ENCODE peak calls at places on chromosomes 5 and 9, in seven cellular contexts. One of them, this sample, is unnamed.

GRCh38 chr9:91978739-91979414 is 28.8 kb upstream of the ROR2 start:
- DNase-seq in uterus: no peak
- DNase-seq in left cardiac atrium: no peak
- DNase-seq in stimulated activated CD4-positive, alpha-beta T cell treated with anti-CD3 and anti-CD28 coated beads, Interleukin-15, amount 100 ng/mL, for 24 hours: no peak
- DNase-seq in neural crest cell: peak; percentile 14
- DNase-seq in kidney glomerular epithelial cell: peak; percentile 69
- DNase-seq in fibroblast of gingiva: peak; percentile 67
- DNase-seq in this sample: peak; percentile 51

GRCh38 chr5:93990504-93991085 is 249.2 kb upstream of the POU5F2 start:
- DNase-seq in uterus: no peak
- DNase-seq in left cardiac atrium: no peak
- DNase-seq in stimulated activated CD4-positive, alpha-beta T cell treated with anti-CD3 and anti-CD28 coated beads, Interleukin-15, amount 100 ng/mL, for 24 hours: no peak
- DNase-seq in neural crest cell: no peak
- DNase-seq in kidney glomerular epithelial cell: no peak
- DNase-seq in fibroblast of gingiva: peak; percentile 48
- DNase-seq in this sample: no peak

GRCh38 chr9:98094851-98095250 is 24.2 kb downstream of the TRIM14 start:
- DNase-seq in uterus: no peak
- DNase-seq in left cardiac atrium: no peak
- DNase-seq in stimulated activated CD4-positive, alpha-beta T cell treated with anti-CD3 and anti-CD28 coated beads, Interleukin-15, amount 100 ng/mL, for 24 hours: no peak
- DNase-seq in neural crest cell: no peak
- DNase-seq in kidney glomerular epithelial cell: no peak
- DNase-seq in fibroblast of gingiva: no peak
- DNase-seq in this sample: no peak

GRCh38 chr9:127832248-127832647 is 22.2 kb downstream of the ENG start:
- DNase-seq in uterus: no peak
- DNase-seq in left cardiac atrium: no peak
- DNase-seq in stimulated activated CD4-positive, alpha-beta T cell treated with anti-CD3 and anti-CD28 coated beads, Interleukin-15, amount 100 ng/mL, for 24 hours: no peak
- DNase-seq in neural crest cell: no peak
- DNase-seq in kidney glomerular epithelial cell: no peak
- DNase-seq in fibroblast of gingiva: no peak
- DNase-seq in this sample: no peak

GRCh38 chr9:88075966-88076285 is 62.3 kb downstream of the SPATA31C2 start:
- DNase-seq in uterus: no peak
- DNase-seq in left cardiac atrium: no peak
- DNase-seq in stimulated activated CD4-positive, alpha-beta T cell treated with anti-CD3 and anti-CD28 coated beads, Interleukin-15, amount 100 ng/mL, for 24 hours: no peak
- DNase-seq in neural crest cell: no peak
- DNase-seq in kidney glomerular epithelial cell: no peak
- DNase-seq in fibroblast of gingiva: no peak
- DNase-seq in this sample: no peak

GRCh38 chr5:170745481-170746061 is 38.0 kb upstream of the GABRP start:
- DNase-seq in uterus: no peak
- DNase-seq in left cardiac atrium: peak; percentile 40
- DNase-seq in stimulated activated CD4-positive, alpha-beta T cell treated with anti-CD3 and anti-CD28 coated beads, Interleukin-15, amount 100 ng/mL, for 24 hours: no peak
- DNase-seq in neural crest cell: peak; percentile 17
- DNase-seq in kidney glomerular epithelial cell: peak; percentile 61
- DNase-seq in fibroblast of gingiva: no peak
- DNase-seq in this sample: no peak

GRCh38 chr5:111163000-111163399 is 61.2 kb upstream of the CAMK4 start:
- DNase-seq in uterus: no peak
- DNase-seq in left cardiac atrium: no peak
- DNase-seq in stimulated activated CD4-positive, alpha-beta T cell treated with anti-CD3 and anti-CD28 coated beads, Interleukin-15, amount 100 ng/mL, for 24 hours: no peak
- DNase-seq in neural crest cell: no peak
- DNase-seq in kidney glomerular epithelial cell: no peak
- DNase-seq in fibroblast of gingiva: no peak
- DNase-seq in this sample: no peak

GRCh38 chr5:81021486-81021885 is 61.3 kb downstream of the RASGRF2 start:
- DNase-seq in uterus: no peak
- DNase-seq in left cardiac atrium: no peak
- DNase-seq in stimulated activated CD4-positive, alpha-beta T cell treated with anti-CD3 and anti-CD28 coated beads, Interleukin-15, amount 100 ng/mL, for 24 hours: no peak
- DNase-seq in neural crest cell: no peak
- DNase-seq in kidney glomerular epithelial cell: peak; percentile 55
- DNase-seq in fibroblast of gingiva: peak; percentile 5
- DNase-seq in this sample: peak; percentile 68

GRCh38 chr5:7876867-7877266 is 7.9 kb downstream of the MTRR start:
- DNase-seq in uterus: no peak
- DNase-seq in left cardiac atrium: no peak
- DNase-seq in stimulated activated CD4-positive, alpha-beta T cell treated with anti-CD3 and anti-CD28 coated beads, Interleukin-15, amount 100 ng/mL, for 24 hours: peak; percentile 41
- DNase-seq in neural crest cell: no peak
- DNase-seq in kidney glomerular epithelial cell: peak; percentile 47
- DNase-seq in fibroblast of gingiva: peak; percentile 44
- DNase-seq in this sample: peak; percentile 63

GRCh38 chr9:95715911-95716435 is 159.5 kb upstream of the ERCC6L2 start:
- DNase-seq in uterus: no peak
- DNase-seq in left cardiac atrium: no peak
- DNase-seq in stimulated activated CD4-positive, alpha-beta T cell treated with anti-CD3 and anti-CD28 coated beads, Interleukin-15, amount 100 ng/mL, for 24 hours: no peak
- DNase-seq in neural crest cell: no peak
- DNase-seq in kidney glomerular epithelial cell: no peak
- DNase-seq in fibroblast of gingiva: no peak
- DNase-seq in this sample: no peak

GRCh38 chr5:137218896-137219295 is 280.2 kb downstream of the SPOCK1 start:
- DNase-seq in uterus: no peak
- DNase-seq in left cardiac atrium: no peak
- DNase-seq in stimulated activated CD4-positive, alpha-beta T cell treated with anti-CD3 and anti-CD28 coated beads, Interleukin-15, amount 100 ng/mL, for 24 hours: no peak
- DNase-seq in neural crest cell: no peak
- DNase-seq in kidney glomerular epithelial cell: no peak
- DNase-seq in fibroblast of gingiva: no peak
- DNase-seq in this sample: no peak

GRCh38 chr9:94164756-94165549 is 80.7 kb downstream of the PTPDC1 start:
- DNase-seq in uterus: no peak
- DNase-seq in left cardiac atrium: no peak
- DNase-seq in stimulated activated CD4-positive, alpha-beta T cell treated with anti-CD3 and anti-CD28 coated beads, Interleukin-15, amount 100 ng/mL, for 24 hours: no peak
- DNase-seq in neural crest cell: no peak
- DNase-seq in kidney glomerular epithelial cell: no peak
- DNase-seq in fibroblast of gingiva: no peak
- DNase-seq in this sample: no peak

GRCh38 chr9:86342269-86342668 is 11.9 kb downstream of the TUT7 start:
- DNase-seq in uterus: no peak
- DNase-seq in left cardiac atrium: no peak
- DNase-seq in stimulated activated CD4-positive, alpha-beta T cell treated with anti-CD3 and anti-CD28 coated beads, Interleukin-15, amount 100 ng/mL, for 24 hours: no peak
- DNase-seq in neural crest cell: no peak
- DNase-seq in kidney glomerular epithelial cell: no peak
- DNase-seq in fibroblast of gingiva: no peak
- DNase-seq in this sample: no peak

GRCh38 chr5:126970517-126971017 is 59.8 kb downstream of the MARCHF3 start:
- DNase-seq in uterus: no peak
- DNase-seq in left cardiac atrium: peak; percentile 35
- DNase-seq in stimulated activated CD4-positive, alpha-beta T cell treated with anti-CD3 and anti-CD28 coated beads, Interleukin-15, amount 100 ng/mL, for 24 hours: no peak
- DNase-seq in neural crest cell: no peak
- DNase-seq in kidney glomerular epithelial cell: no peak
- DNase-seq in fibroblast of gingiva: peak; percentile 85
- DNase-seq in this sample: peak; percentile 87

GRCh38 chr5:117803533-117803932 is 1184.8 kb downstream of the DTWD2 start:
- DNase-seq in uterus: no peak
- DNase-seq in left cardiac atrium: no peak
- DNase-seq in stimulated activated CD4-positive, alpha-beta T cell treated with anti-CD3 and anti-CD28 coated beads, Interleukin-15, amount 100 ng/mL, for 24 hours: no peak
- DNase-seq in neural crest cell: no peak
- DNase-seq in kidney glomerular epithelial cell: no peak
- DNase-seq in fibroblast of gingiva: peak; percentile 79
- DNase-seq in this sample: no peak

GRCh38 chr5:76652809-76653414 is 29.7 kb upstream of the F2RL2 start:
- DNase-seq in uterus: no peak
- DNase-seq in left cardiac atrium: no peak
- DNase-seq in stimulated activated CD4-positive, alpha-beta T cell treated with anti-CD3 and anti-CD28 coated beads, Interleukin-15, amount 100 ng/mL, for 24 hours: no peak
- DNase-seq in neural crest cell: no peak
- DNase-seq in kidney glomerular epithelial cell: no peak
- DNase-seq in fibroblast of gingiva: no peak
- DNase-seq in this sample: no peak

GRCh38 chr9:70409800-70410199 is 4.7 kb downstream of the KLF9 start:
- DNase-seq in uterus: no peak
- DNase-seq in left cardiac atrium: no peak
- DNase-seq in stimulated activated CD4-positive, alpha-beta T cell treated with anti-CD3 and anti-CD28 coated beads, Interleukin-15, amount 100 ng/mL, for 24 hours: no peak
- DNase-seq in neural crest cell: no peak
- DNase-seq in kidney glomerular epithelial cell: no peak
- DNase-seq in fibroblast of gingiva: no peak
- DNase-seq in this sample: no peak

GRCh38 chr5:83474986-83475385 is 3.4 kb downstream of the VCAN start:
- DNase-seq in uterus: no peak
- DNase-seq in left cardiac atrium: no peak
- DNase-seq in stimulated activated CD4-positive, alpha-beta T cell treated with anti-CD3 and anti-CD28 coated beads, Interleukin-15, amount 100 ng/mL, for 24 hours: no peak
- DNase-seq in neural crest cell: no peak
- DNase-seq in kidney glomerular epithelial cell: no peak
- DNase-seq in fibroblast of gingiva: no peak
- DNase-seq in this sample: peak; percentile 5

GRCh38 chr5:90297045-90297764 is 112.4 kb downstream of the CETN3 start:
- DNase-seq in uterus: no peak
- DNase-seq in left cardiac atrium: no peak
- DNase-seq in stimulated activated CD4-positive, alpha-beta T cell treated with anti-CD3 and anti-CD28 coated beads, Interleukin-15, amount 100 ng/mL, for 24 hours: no peak
- DNase-seq in neural crest cell: no peak
- DNase-seq in kidney glomerular epithelial cell: no peak
- DNase-seq in fibroblast of gingiva: no peak
- DNase-seq in this sample: no peak

GRCh38 chr9:125549465-125550215 is 157.4 kb downstream of the MAPKAP1 start:
- DNase-seq in uterus: peak; percentile 54
- DNase-seq in left cardiac atrium: peak; percentile 54
- DNase-seq in stimulated activated CD4-positive, alpha-beta T cell treated with anti-CD3 and anti-CD28 coated beads, Interleukin-15, amount 100 ng/mL, for 24 hours: no peak
- DNase-seq in neural crest cell: no peak
- DNase-seq in kidney glomerular epithelial cell: no peak
- DNase-seq in fibroblast of gingiva: peak; percentile 94
- DNase-seq in this sample: no peak

GRCh38 chr9:132842124-132843005 is 35.7 kb downstream of the AK8 start:
- DNase-seq in uterus: no peak
- DNase-seq in left cardiac atrium: no peak
- DNase-seq in stimulated activated CD4-positive, alpha-beta T cell treated with anti-CD3 and anti-CD28 coated beads, Interleukin-15, amount 100 ng/mL, for 24 hours: no peak
- DNase-seq in neural crest cell: no peak
- DNase-seq in kidney glomerular epithelial cell: no peak
- DNase-seq in fibroblast of gingiva: no peak
- DNase-seq in this sample: no peak

GRCh38 chr9:123742009-123742767 is 187.7 kb downstream of the DENND1A start:
- DNase-seq in uterus: no peak
- DNase-seq in left cardiac atrium: peak; percentile 46
- DNase-seq in stimulated activated CD4-positive, alpha-beta T cell treated with anti-CD3 and anti-CD28 coated beads, Interleukin-15, amount 100 ng/mL, for 24 hours: no peak
- DNase-seq in neural crest cell: peak; percentile 2
- DNase-seq in kidney glomerular epithelial cell: no peak
- DNase-seq in fibroblast of gingiva: peak; percentile 94
- DNase-seq in this sample: no peak

GRCh38 chr5:172648755-172649154 is 7.7 kb downstream of the NEURL1B start:
- DNase-seq in uterus: no peak
- DNase-seq in left cardiac atrium: no peak
- DNase-seq in stimulated activated CD4-positive, alpha-beta T cell treated with anti-CD3 and anti-CD28 coated beads, Interleukin-15, amount 100 ng/mL, for 24 hours: no peak
- DNase-seq in neural crest cell: no peak
- DNase-seq in kidney glomerular epithelial cell: no peak
- DNase-seq in fibroblast of gingiva: no peak
- DNase-seq in this sample: no peak

GRCh38 chr9:3736186-3736585 is 210.4 kb upstream of the RFX3 start:
- DNase-seq in uterus: no peak
- DNase-seq in left cardiac atrium: no peak
- DNase-seq in stimulated activated CD4-positive, alpha-beta T cell treated with anti-CD3 and anti-CD28 coated beads, Interleukin-15, amount 100 ng/mL, for 24 hours: no peak
- DNase-seq in neural crest cell: no peak
- DNase-seq in kidney glomerular epithelial cell: no peak
- DNase-seq in fibroblast of gingiva: peak; percentile 63
- DNase-seq in this sample: no peak

GRCh38 chr5:169591636-169592035 is 8.1 kb downstream of the SPDL1 start:
- DNase-seq in uterus: no peak
- DNase-seq in left cardiac atrium: no peak
- DNase-seq in stimulated activated CD4-positive, alpha-beta T cell treated with anti-CD3 and anti-CD28 coated beads, Interleukin-15, amount 100 ng/mL, for 24 hours: no peak
- DNase-seq in neural crest cell: no peak
- DNase-seq in kidney glomerular epithelial cell: no peak
- DNase-seq in fibroblast of gingiva: peak; percentile 24
- DNase-seq in this sample: no peak

GRCh38 chr9:3088166-3088702 is 244.3 kb upstream of the PUM3 start:
- DNase-seq in uterus: no peak
- DNase-seq in left cardiac atrium: no peak
- DNase-seq in stimulated activated CD4-positive, alpha-beta T cell treated with anti-CD3 and anti-CD28 coated beads, Interleukin-15, amount 100 ng/mL, for 24 hours: no peak
- DNase-seq in neural crest cell: no peak
- DNase-seq in kidney glomerular epithelial cell: no peak
- DNase-seq in fibroblast of gingiva: no peak
- DNase-seq in this sample: no peak

GRCh38 chr9:6598249-6598725 is 47.2 kb downstream of the GLDC start:
- DNase-seq in uterus: no peak
- DNase-seq in left cardiac atrium: no peak
- DNase-seq in stimulated activated CD4-positive, alpha-beta T cell treated with anti-CD3 and anti-CD28 coated beads, Interleukin-15, amount 100 ng/mL, for 24 hours: peak; percentile 45
- DNase-seq in neural crest cell: no peak
- DNase-seq in kidney glomerular epithelial cell: no peak
- DNase-seq in fibroblast of gingiva: no peak
- DNase-seq in this sample: no peak

GRCh38 chr5:173278172-173278571 is 43.2 kb upstream of the NKX2-5 start:
- DNase-seq in uterus: no peak
- DNase-seq in left cardiac atrium: peak; percentile 80
- DNase-seq in stimulated activated CD4-positive, alpha-beta T cell treated with anti-CD3 and anti-CD28 coated beads, Interleukin-15, amount 100 ng/mL, for 24 hours: no peak
- DNase-seq in neural crest cell: no peak
- DNase-seq in kidney glomerular epithelial cell: no peak
- DNase-seq in fibroblast of gingiva: no peak
- DNase-seq in this sample: no peak

GRCh38 chr9:94639045-94639995 is at the start of gene FBP1:
- DNase-seq in uterus: no peak
- DNase-seq in left cardiac atrium: peak; percentile 73
- DNase-seq in stimulated activated CD4-positive, alpha-beta T cell treated with anti-CD3 and anti-CD28 coated beads, Interleukin-15, amount 100 ng/mL, for 24 hours: peak; percentile 58
- DNase-seq in neural crest cell: peak; percentile 21
- DNase-seq in kidney glomerular epithelial cell: no peak
- DNase-seq in fibroblast of gingiva: no peak
- DNase-seq in this sample: no peak